ENCODE peak calls at places on chromosomes 6 and 20, in four cellular contexts. Q is endothelial cell, N is HuH-7.5, V is NCI-H345. M is an unnamed sample.

GRCh38 chr20:37334450-37334849 is 11.5 kb upstream of the SRC start:
- DNase-seq in Q (no peak), N (no peak), V (no peak), M (peak)

GRCh38 chr6:53302678-53303360 is 45.9 kb downstream of the ELOVL5 start:
- DNase-seq in Q (no peak), N (no peak), V (no peak), M (no peak)

GRCh38 chr6:36677059-36677749 is 1.3 kb upstream of the CDKN1A start:
- DNase-seq in Q (no peak), N (no peak), V (peak), M (no peak)

GRCh38 chr20:48092596-48093280 is 307.5 kb upstream of the SULF2 start:
- DNase-seq in Q (no peak), N (no peak), V (no peak), M (no peak)

GRCh38 chr20:62387219-62387913 is 463 bp downstream of the RPS21 start:
- DNase-seq in Q (no peak), N (no peak), V (no peak), M (no peak)

GRCh38 chr6:31152776-31153175 is 4.8 kb downstream of the CCHCR1 start:
- DNase-seq in Q (no peak), N (no peak), V (no peak), M (no peak)

GRCh38 chr6:31836676-31837611 is 9.4 kb downstream of the HSPA1B start:
- DNase-seq in Q (no peak), N (no peak), V (no peak), M (no peak)

GRCh38 chr6:138240476-138241245 is 22.4 kb upstream of the PBOV1 start:
- DNase-seq in Q (no peak), N (no peak), V (no peak), M (no peak)

GRCh38 chr6:50049829-50050228 is at the start of gene DEFB112:
- DNase-seq in Q (no peak), N (no peak), V (no peak), M (no peak)

GRCh38 chr6:7910654-7911344 is at the start of gene TXNDC5:
- DNase-seq in Q (peak), N (peak), V (peak), M (no peak)

GRCh38 chr6:136051140-136051775 is 198.9 kb downstream of the MTFR2 start:
- DNase-seq in Q (no peak), N (no peak), V (no peak), M (no peak)

GRCh38 chr6:116876635-116877611 is at the start of gene RFX6:
- DNase-seq in Q (peak), N (peak), V (no peak), M (no peak)

GRCh38 chr6:89348372-89348771 is 4.2 kb downstream of the UBE2J1 start:
- DNase-seq in Q (no peak), N (no peak), V (no peak), M (no peak)

GRCh38 chr6:71011861-71012260 is 55.0 kb upstream of the B3GAT2 start:
- DNase-seq in Q (no peak), N (no peak), V (no peak), M (no peak)

GRCh38 chr20:22339091-22339881 is 245.1 kb downstream of the FOXA2 start:
- DNase-seq in Q (peak), N (peak), V (peak), M (no peak)